ENCODE peak calls at places on chromosomes 12 and 14, in five cellular contexts. One of them, this sample, is unnamed.

GRCh38 chr12:15931590-15932053 is 20.5 kb downstream of the DERA start:
- DNase-seq in body of pancreas: no peak
- DNase-seq in A549: peak; percentile 50
- DNase-seq in HCT116: no peak
- DNase-seq in testis: no peak
- DNase-seq in this sample: no peak

GRCh38 chr14:51545396-51545795 is 106.3 kb upstream of the FRMD6 start:
- DNase-seq in testis: no peak
- DNase-seq in HCT116: no peak
- DNase-seq in body of pancreas: no peak
- DNase-seq in A549: no peak
- DNase-seq in this sample: no peak

GRCh38 chr12:93892431-93893210 is 215.4 kb downstream of the CRADD start:
- DNase-seq in HCT116: no peak
- DNase-seq in A549: no peak
- DNase-seq in testis: peak; percentile 44
- DNase-seq in body of pancreas: no peak
- DNase-seq in this sample: no peak

GRCh38 chr12:100026241-100026640 is 41.5 kb upstream of the ANKS1B start:
- DNase-seq in HCT116: no peak
- DNase-seq in body of pancreas: no peak
- DNase-seq in testis: no peak
- DNase-seq in A549: no peak
- DNase-seq in this sample: no peak

GRCh38 chr14:94685166-94685581 is 73.0 kb downstream of the SERPINA3 start:
- DNase-seq in body of pancreas: no peak
- DNase-seq in testis: no peak
- DNase-seq in A549: peak; percentile 23
- DNase-seq in HCT116: no peak
- DNase-seq in this sample: no peak

GRCh38 chr14:52951730-52952481 is 1.1 kb upstream of the FERMT2 start:
- DNase-seq in body of pancreas: peak; percentile 67
- DNase-seq in testis: peak; percentile 69
- DNase-seq in A549: peak; percentile 85
- DNase-seq in HCT116: peak; percentile 61
- DNase-seq in this sample: peak; percentile 63

GRCh38 chr12:113040722-113041168 is 15.8 kb upstream of the DTX1 start:
- DNase-seq in body of pancreas: peak; percentile 77
- DNase-seq in HCT116: peak; percentile 59
- DNase-seq in testis: peak; percentile 26
- DNase-seq in A549: peak; percentile 82
- DNase-seq in this sample: peak; percentile 23

GRCh38 chr14:64209428-64210165 is 84.6 kb downstream of the ESR2 start:
- DNase-seq in testis: peak; percentile 54
- DNase-seq in A549: no peak
- DNase-seq in body of pancreas: no peak
- DNase-seq in HCT116: no peak
- DNase-seq in this sample: no peak

GRCh38 chr14:106875503-106875902 is 1349.1 kb downstream of the TMEM121 start:
- DNase-seq in HCT116: no peak
- DNase-seq in testis: peak; percentile 78
- DNase-seq in body of pancreas: no peak
- DNase-seq in A549: no peak
- DNase-seq in this sample: no peak

GRCh38 chr14:57066463-57066862 is 202.2 kb downstream of the EXOC5 start:
- DNase-seq in testis: no peak
- DNase-seq in HCT116: no peak
- DNase-seq in A549: no peak
- DNase-seq in body of pancreas: no peak
- DNase-seq in this sample: no peak

DNA sequence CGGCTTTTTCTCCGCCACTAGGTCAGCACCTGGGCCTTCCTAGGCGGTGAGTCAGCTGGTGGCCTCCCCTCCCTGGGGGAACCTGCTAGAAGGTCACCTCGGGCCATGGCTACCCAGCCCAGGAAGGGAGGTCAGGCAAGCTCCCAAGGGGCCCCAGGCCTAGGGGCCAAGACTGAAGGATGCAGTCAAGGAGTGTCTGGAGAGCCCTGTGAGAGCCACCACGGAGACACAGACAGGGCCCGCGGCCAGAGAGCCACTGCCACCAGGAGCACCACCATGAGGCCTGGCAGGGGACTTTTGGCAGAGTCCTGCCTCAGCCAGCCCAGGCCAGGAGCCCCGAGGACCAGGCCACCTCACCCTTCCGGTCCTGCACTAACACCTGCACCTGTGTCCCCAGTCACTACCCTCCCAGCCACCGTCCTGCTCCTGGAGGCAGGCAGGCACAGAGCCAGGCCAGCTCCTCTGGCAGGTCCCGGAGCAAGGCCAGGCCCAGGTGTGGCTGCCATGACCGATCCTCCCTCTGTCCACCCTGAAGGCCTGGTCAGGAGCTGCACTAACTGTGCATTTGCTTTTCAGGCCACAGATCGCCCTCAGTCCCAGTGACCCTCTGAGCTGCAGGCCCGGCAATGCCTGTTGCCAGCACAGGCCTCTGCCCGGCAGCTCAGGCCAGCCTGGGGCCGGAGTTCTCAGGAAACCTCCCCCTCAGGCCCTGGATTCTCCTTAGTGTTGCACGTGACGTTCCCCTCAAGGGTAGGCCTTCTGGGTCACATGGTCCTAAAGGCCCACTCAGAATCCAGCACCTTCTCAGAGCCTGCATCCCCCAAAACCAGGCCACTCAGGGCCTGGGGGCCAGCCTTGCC is 6.9 kb downstream of the PHETA1 start:
- DNase-seq in body of pancreas: peak; percentile 85
- DNase-seq in testis: peak; percentile 63
- DNase-seq in HCT116: no peak
- DNase-seq in A549: no peak
- DNase-seq in this sample: peak; percentile 80
- H3K4me1 ChIP-seq in body of pancreas: peaks cover 66% of the 10 kb centered on the region
- H3K4me1 ChIP-seq in testis: peaks cover 18% of the 10 kb centered on the region
- H3K4me1 ChIP-seq in HCT116: no peaks in the 10 kb centered on the region
- H3K4me1 ChIP-seq in A549: peaks cover 7% of the 10 kb centered on the region
- H3K4me1 ChIP-seq in this sample: no peaks in the 10 kb centered on the region

DNA sequence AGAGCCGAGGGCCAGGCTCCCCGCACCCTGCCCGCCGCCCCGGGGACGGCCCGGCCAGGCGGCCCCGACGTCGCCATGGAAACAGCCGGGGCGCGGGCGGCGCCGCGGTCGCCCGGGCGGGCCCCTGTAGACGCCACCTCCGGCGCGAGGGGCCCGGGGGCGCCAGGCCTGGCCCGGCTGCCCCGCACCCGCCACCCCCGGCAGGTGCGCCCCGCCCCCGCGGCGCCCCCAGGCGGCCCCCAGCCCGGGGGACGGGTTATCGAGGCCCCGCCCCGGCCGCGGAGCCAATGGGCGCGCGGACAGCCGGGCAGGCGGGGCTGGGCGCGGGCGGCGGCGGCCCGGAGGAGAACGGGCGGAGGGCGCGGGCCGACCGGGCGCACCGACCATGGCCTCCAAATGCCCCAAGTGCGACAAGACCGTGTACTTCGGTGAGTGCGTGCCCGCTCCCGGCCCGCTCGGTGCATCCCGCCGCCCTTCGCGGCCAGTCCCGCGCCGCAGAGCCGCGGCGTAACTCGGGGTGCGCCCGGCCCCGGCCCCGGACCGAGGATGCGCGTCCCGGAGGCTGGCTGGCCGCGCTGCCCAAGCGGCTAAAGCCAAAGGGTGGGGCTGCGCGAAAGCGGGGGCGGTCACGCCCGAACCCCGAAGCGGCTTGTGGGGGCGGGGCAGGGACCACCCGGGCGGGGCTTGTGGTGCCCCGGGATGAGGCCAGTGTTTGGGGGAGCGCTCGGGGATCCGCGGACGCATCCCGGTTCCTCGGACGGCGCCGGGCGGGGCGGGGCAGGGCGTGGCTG is at the start of gene CRIP2:
- DNase-seq in body of pancreas: no peak
- DNase-seq in A549: peak; percentile 51
- DNase-seq in testis: no peak
- DNase-seq in HCT116: no peak
- DNase-seq in this sample: peak; percentile 59
- TF ChIP-seq POLR2A in body of pancreas: no peak
- TF ChIP-seq POLR2A in A549: peak; percentile 42
- TF ChIP-seq POLR2A in testis: no peak
- TF ChIP-seq POLR2A in HCT116: no peak
- TF ChIP-seq POLR2A in this sample: peak; percentile 64

GRCh38 chr12:6222009-6222702 is 22.0 kb downstream of the CD9 start:
- DNase-seq in body of pancreas: peak; percentile 42
- DNase-seq in testis: no peak
- DNase-seq in A549: no peak
- DNase-seq in HCT116: no peak
- DNase-seq in this sample: peak; percentile 72
- H3K4me1 ChIP-seq in body of pancreas: peaks cover 22% of the 10 kb centered on the region
- H3K4me1 ChIP-seq in testis: peaks cover 19% of the 10 kb centered on the region
- H3K4me1 ChIP-seq in A549: peaks cover 29% of the 10 kb centered on the region
- H3K4me1 ChIP-seq in HCT116: peaks cover 56% of the 10 kb centered on the region
- H3K4me1 ChIP-seq in this sample: peaks cover 88% of the 10 kb centered on the region

GRCh38 chr12:131928765-131929529 is at the start of gene PUS1:
- DNase-seq in body of pancreas: peak; percentile 95
- DNase-seq in A549: peak; percentile 97
- DNase-seq in HCT116: peak; percentile 86
- DNase-seq in testis: peak; percentile 94
- DNase-seq in this sample: peak; percentile 92
- TF ChIP-seq POLR2A in body of pancreas: peak; percentile 55
- TF ChIP-seq POLR2A in A549: peak; percentile 77
- TF ChIP-seq POLR2A in HCT116: peak; percentile 57
- TF ChIP-seq POLR2A in testis: no peak
- TF ChIP-seq POLR2A in this sample: no peak

DNA sequence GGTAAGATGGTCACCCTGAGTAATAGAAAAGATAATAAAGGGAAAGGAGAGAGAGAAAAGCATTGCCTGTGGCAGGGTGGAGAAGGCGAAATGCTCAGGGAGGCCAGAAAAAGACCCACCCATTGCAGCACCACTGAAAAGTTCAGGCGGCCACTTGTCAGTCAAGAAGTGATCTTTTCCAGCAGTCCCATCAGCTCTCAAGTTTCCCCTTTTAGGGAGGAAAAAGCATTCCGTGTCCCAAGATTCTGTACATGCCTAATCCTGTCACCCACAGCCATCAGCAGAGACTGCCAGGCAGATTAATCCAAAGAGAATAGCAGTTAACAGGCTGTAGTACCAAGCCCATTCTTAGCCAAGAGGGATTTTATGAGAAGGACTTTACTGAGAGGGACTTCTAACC is 11.9 kb downstream of the SLC38A1 start:
- DNase-seq in testis: no peak
- DNase-seq in A549: no peak
- DNase-seq in HCT116: no peak
- DNase-seq in body of pancreas: no peak
- DNase-seq in this sample: no peak
- H3K4me1 ChIP-seq in testis: no peaks in the 10 kb centered on the region
- H3K4me1 ChIP-seq in A549: peaks cover 38% of the 10 kb centered on the region
- H3K4me1 ChIP-seq in HCT116: peaks cover 23% of the 10 kb centered on the region
- H3K4me1 ChIP-seq in body of pancreas: peaks cover 29% of the 10 kb centered on the region
- H3K4me1 ChIP-seq in this sample: peaks cover 23% of the 10 kb centered on the region

This sample was measured in thyroid gland.